ENCODE peak calls at places on chromosomes 3 and 15, in six cellular contexts. Z is suprapubic skin, F is ovary, D is tibial nerve, R is stomach, J is A549. G is an unnamed sample.

GRCh38 chr3:107431298-107432012 is 54.2 kb downstream of the CCDC54 start:
- DNase-seq in Z (peak), F (peak), D (peak), R (peak), J (peak), G (peak)

GRCh38 chr15:74776851-74777768 is 4.8 kb upstream of the CSK start:
- DNase-seq in Z (no peak), F (no peak), D (no peak), R (no peak), J (no peak), G (peak)

GRCh38 chr3:38611866-38612265 is 37.6 kb downstream of the SCN5A start:
- DNase-seq in Z (peak), F (no peak), D (no peak), R (no peak), J (no peak), G (no peak)

GRCh38 chr15:61141497-61142125 is 87.5 kb downstream of the RORA start:
- DNase-seq in Z (no peak), F (no peak), D (no peak), R (no peak), J (no peak), G (no peak)

GRCh38 chr3:161233557-161233956 is 12.4 kb downstream of the NMD3 start:
- DNase-seq in Z (no peak), F (no peak), D (no peak), R (no peak), J (no peak), G (no peak)

GRCh38 chr3:60048447-60048848 is 998.6 kb upstream of the CFAP20DC start:
- DNase-seq in Z (no peak), F (no peak), D (no peak), R (no peak), J (no peak), G (no peak)

GRCh38 chr3:17288839-17289399 is 404.2 kb downstream of the PLCL2 start:
- DNase-seq in Z (no peak), F (no peak), D (no peak), R (no peak), J (no peak), G (no peak)

GRCh38 chr3:38153986-38154608 is 11.2 kb upstream of the OXSR1 start:
- DNase-seq in Z (no peak), F (no peak), D (no peak), R (no peak), J (no peak), G (no peak)

GRCh38 chr3:55362206-55362960 is 124.7 kb downstream of the WNT5A start:
- DNase-seq in Z (no peak), F (no peak), D (no peak), R (no peak), J (no peak), G (no peak)

GRCh38 chr3:185365281-185366211 is 2.6 kb downstream of the MAP3K13 start:
- DNase-seq in Z (no peak), F (no peak), D (no peak), R (peak), J (no peak), G (no peak)

GRCh38 chr3:178778579-178778978 is 242.3 kb downstream of the KCNMB2 start:
- DNase-seq in Z (no peak), F (no peak), D (no peak), R (no peak), J (no peak), G (no peak)

GRCh38 chr3:188468196-188468595 is 314.2 kb downstream of the LPP start:
- DNase-seq in Z (no peak), F (no peak), D (no peak), R (no peak), J (no peak), G (no peak)
- TF ChIP-seq EP300 in Z (no peak), F (no peak), D (no peak), R (no peak), J (no peak), G (no peak)

GRCh38 chr15:41791547-41791937 is 17.3 kb downstream of the MAPKBP1 start:
- DNase-seq in Z (no peak), F (no peak), D (no peak), R (no peak), J (no peak), G (no peak)

GRCh38 chr15:41789662-41790061 is 15.4 kb downstream of the MAPKBP1 start:
- DNase-seq in Z (no peak), F (no peak), D (no peak), R (no peak), J (no peak), G (no peak)

GRCh38 chr15:41791970-41792637 is 17.8 kb downstream of the MAPKBP1 start:
- DNase-seq in Z (no peak), F (no peak), D (no peak), R (no peak), J (no peak), G (no peak)

GRCh38 chr15:41790169-41790568 is 15.9 kb downstream of the MAPKBP1 start:
- DNase-seq in Z (no peak), F (no peak), D (no peak), R (no peak), J (no peak), G (no peak)

GRCh38 chr15:41790756-41791546 is 16.7 kb downstream of the MAPKBP1 start:
- DNase-seq in Z (no peak), F (no peak), D (no peak), R (no peak), J (peak), G (no peak)
- TF ChIP-seq EP300 in Z (no peak), F (no peak), D (no peak), R (no peak), J (no peak), G (no peak)

GRCh38 chr3:26068890-26069289 is 279.0 kb downstream of the OXSM start:
- DNase-seq in Z (no peak), F (no peak), D (no peak), R (no peak), J (no peak), G (peak)
- TF ChIP-seq EP300 in Z (no peak), F (no peak), D (no peak), R (peak), J (no peak), G (peak)

GRCh38 chr15:52109559-52110451 is 2.8 kb downstream of the BCL2L10 start:
- DNase-seq in Z (no peak), F (no peak), D (no peak), R (no peak), J (no peak), G (no peak)
- TF ChIP-seq EP300 in Z (no peak), F (no peak), D (no peak), R (no peak), J (no peak), G (no peak)

GRCh38 chr3:190261015-190261414 is 61.2 kb downstream of the CLDN1 start:
- DNase-seq in Z (no peak), F (peak), D (peak), R (no peak), J (no peak), G (no peak)

GRCh38 chr3:190260301-190260700 is 61.9 kb downstream of the CLDN1 start:
- DNase-seq in Z (no peak), F (no peak), D (no peak), R (no peak), J (no peak), G (no peak)

GRCh38 chr3:190258634-190259033 is 63.6 kb downstream of the CLDN1 start:
- DNase-seq in Z (no peak), F (no peak), D (no peak), R (no peak), J (no peak), G (no peak)

GRCh38 chr3:190265126-190265525 is 57.1 kb downstream of the CLDN1 start:
- DNase-seq in Z (no peak), F (no peak), D (no peak), R (no peak), J (no peak), G (no peak)

DNA sequence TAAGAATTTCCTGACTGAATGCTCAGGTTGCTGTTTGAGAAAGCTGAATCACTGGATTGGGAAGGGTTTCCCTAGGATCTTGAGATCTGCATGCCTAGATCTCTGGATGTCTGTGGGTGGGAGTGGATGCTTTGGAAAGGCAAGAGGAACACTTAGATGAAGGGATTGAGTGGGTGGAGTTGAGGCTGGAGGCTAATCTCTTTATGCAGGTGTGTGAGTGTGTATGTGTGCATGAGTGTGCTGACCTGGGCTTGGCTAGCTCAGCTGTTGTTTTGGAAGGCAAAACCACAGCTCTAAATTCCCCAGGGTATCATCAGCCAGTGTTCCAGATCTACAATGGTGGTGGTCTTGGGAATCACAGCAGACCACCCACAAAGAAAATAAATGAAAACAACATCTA is 60.5 kb downstream of the CLDN1 start:
- DNase-seq in Z (no peak), F (no peak), D (peak), R (no peak), J (no peak), G (no peak)
- TF ChIP-seq EP300 in Z (no peak), F (no peak), D (peak), R (no peak), J (no peak), G (no peak)

G was measured in transverse colon.